ENCODE peak calls at places on chromosomes 1 and 21, in six cellular contexts. Y, B, X, S, H and U are unnamed samples.

GRCh38 chr1:204424621-204425020 is 13.0 kb upstream of the PPP1R15B start:
- DNase-seq in Y (no peak), B (no peak), X (no peak), S (no peak), H (no peak), U (no peak)

GRCh38 chr1:240927815-240928214 is 315.9 kb upstream of the GREM2 start:
- DNase-seq in Y (peak), B (no peak), X (no peak), S (no peak), H (no peak), U (no peak)

GRCh38 chr1:34412597-34413392 is 236.1 kb downstream of the C1orf94 start:
- DNase-seq in Y (no peak), B (peak), X (no peak), S (no peak), H (no peak), U (no peak)

GRCh38 chr1:182301467-182302198 is 90.0 kb downstream of the GLUL start:
- DNase-seq in Y (no peak), B (peak), X (no peak), S (no peak), H (peak), U (peak)

GRCh38 chr21:34599534-34600101 is 15.3 kb downstream of the RCAN1 start:
- DNase-seq in Y (no peak), B (no peak), X (no peak), S (no peak), H (no peak), U (no peak)

GRCh38 chr1:198232407-198232806 is 75.6 kb downstream of the NEK7 start:
- DNase-seq in Y (no peak), B (no peak), X (no peak), S (no peak), H (no peak), U (no peak)

GRCh38 chr1:43302721-43303476 is 2.1 kb downstream of the TIE1 start:
- DNase-seq in Y (no peak), B (no peak), X (no peak), S (no peak), H (no peak), U (no peak)

GRCh38 chr1:207497951-207498350 is 2.0 kb downstream of the CR1 start:
- DNase-seq in Y (no peak), B (no peak), X (no peak), S (no peak), H (no peak), U (no peak)

GRCh38 chr1:62529227-62529626 is 68.1 kb upstream of the ANGPTL3 start:
- DNase-seq in Y (no peak), B (no peak), X (no peak), S (no peak), H (no peak), U (no peak)

GRCh38 chr1:167623951-167624350 is 6.1 kb upstream of the RCSD1 start:
- DNase-seq in Y (no peak), B (no peak), X (no peak), S (no peak), H (no peak), U (no peak)

GRCh38 chr1:6365047-6365446 is 28.5 kb downstream of the ACOT7 start:
- DNase-seq in Y (no peak), B (no peak), X (peak), S (no peak), H (no peak), U (no peak)

GRCh38 chr1:150976879-150977694 is 2.5 kb upstream of the CERS2 start:
- DNase-seq in Y (peak), B (peak), X (peak), S (no peak), H (peak), U (no peak)

GRCh38 chr21:40846057-40846456 is 901 bp downstream of the DSCAM start:
- DNase-seq in Y (no peak), B (no peak), X (no peak), S (no peak), H (no peak), U (no peak)

GRCh38 chr1:172674831-172675613 is 16.1 kb downstream of the FASLG start:
- DNase-seq in Y (no peak), B (no peak), X (no peak), S (no peak), H (no peak), U (no peak)

GRCh38 chr21:34844924-34845238 is 176.1 kb downstream of the CLIC6 start:
- DNase-seq in Y (no peak), B (no peak), X (no peak), S (no peak), H (no peak), U (no peak)

GRCh38 chr1:96713649-96714048 is 7.9 kb upstream of the PTBP2 start:
- DNase-seq in Y (no peak), B (no peak), X (no peak), S (no peak), H (no peak), U (no peak)

GRCh38 chr1:203167026-203167912 is 8.4 kb downstream of the MYBPH start:
- DNase-seq in Y (no peak), B (no peak), X (no peak), S (no peak), H (no peak), U (no peak)

GRCh38 chr1:244231193-244231571 is 180.1 kb downstream of the ZBTB18 start:
- DNase-seq in Y (no peak), B (no peak), X (peak), S (no peak), H (no peak), U (no peak)

GRCh38 chr1:6133146-6133895 is 46.8 kb downstream of the CHD5 start:
- DNase-seq in Y (no peak), B (no peak), X (no peak), S (no peak), H (no peak), U (no peak)

GRCh38 chr1:92797961-92798360 is 13.1 kb upstream of the EVI5 start:
- DNase-seq in Y (no peak), B (no peak), X (no peak), S (no peak), H (no peak), U (no peak)

GRCh38 chr21:28207776-28208175 is 784.9 kb downstream of the LTN1 start:
- DNase-seq in Y (no peak), B (no peak), X (no peak), S (peak), H (no peak), U (no peak)

GRCh38 chr1:97053275-97053674 is 331.7 kb downstream of the PTBP2 start:
- DNase-seq in Y (no peak), B (no peak), X (no peak), S (no peak), H (no peak), U (no peak)

GRCh38 chr1:234940841-234941240 is 187.8 kb downstream of the TOMM20 start:
- DNase-seq in Y (no peak), B (no peak), X (no peak), S (no peak), H (no peak), U (no peak)

GRCh38 chr1:14794136-14794768 is 195.8 kb downstream of the KAZN start:
- DNase-seq in Y (no peak), B (no peak), X (no peak), S (no peak), H (no peak), U (peak)

GRCh38 chr21:25171438-25171837 is 435.8 kb downstream of the MRPL39 start:
- DNase-seq in Y (no peak), B (no peak), X (no peak), S (no peak), H (no peak), U (no peak)

GRCh38 chr1:30379684-30380624 is 343.4 kb downstream of the MATN1 start:
- DNase-seq in Y (peak), B (peak), X (peak), S (peak), H (peak), U (peak)

GRCh38 chr1:111481387-111482221 is 7.8 kb downstream of the C1orf162 start:
- DNase-seq in Y (peak), B (peak), X (peak), S (peak), H (peak), U (peak)

GRCh38 chr1:18901952-18902522 is 318 bp downstream of the ALDH4A1 start:
- DNase-seq in Y (no peak), B (no peak), X (no peak), S (no peak), H (no peak), U (no peak)

GRCh38 chr1:211951856-211952255 is 83.5 kb downstream of the INTS7 start:
- DNase-seq in Y (peak), B (no peak), X (peak), S (no peak), H (no peak), U (no peak)

GRCh38 chr1:201756411-201756810 is 72.5 kb upstream of the IPO9 start:
- DNase-seq in Y (no peak), B (no peak), X (no peak), S (no peak), H (no peak), U (no peak)

GRCh38 chr1:195951313-195951712 is 656.9 kb downstream of the KCNT2 start:
- DNase-seq in Y (peak), B (no peak), X (no peak), S (no peak), H (no peak), U (no peak)

GRCh38 chr1:221608835-221609320 is 133.0 kb downstream of the DUSP10 start:
- DNase-seq in Y (no peak), B (no peak), X (no peak), S (no peak), H (no peak), U (no peak)

GRCh38 chr1:108831225-108831624 is 25.7 kb downstream of the AKNAD1 start:
- DNase-seq in Y (peak), B (no peak), X (no peak), S (no peak), H (no peak), U (no peak)

GRCh38 chr21:23968722-23969647 is 1638.3 kb downstream of the MRPL39 start:
- DNase-seq in Y (peak), B (peak), X (peak), S (peak), H (no peak), U (peak)

GRCh38 chr1:54385727-54386022 is 20.5 kb downstream of the SSBP3 start:
- DNase-seq in Y (no peak), B (no peak), X (no peak), S (no peak), H (no peak), U (no peak)
- H3K27ac ChIP-seq in Y (no peak), B (no peak), X (no peak), S (no peak), H (peak), U (no peak)

GRCh38 chr21:39788383-39788782 is 43.4 kb downstream of the IGSF5 start:
- DNase-seq in Y (peak), B (peak), X (peak), S (peak), H (peak), U (peak)
- H3K27ac ChIP-seq in Y (no peak), B (no peak), X (no peak), S (no peak), H (no peak), U (no peak)

GRCh38 chr1:54354899-54355298 is 51.3 kb downstream of the SSBP3 start:
- DNase-seq in Y (no peak), B (peak), X (no peak), S (no peak), H (no peak), U (no peak)

GRCh38 chr1:54356680-54357147 is 49.5 kb downstream of the SSBP3 start:
- DNase-seq in Y (no peak), B (no peak), X (no peak), S (no peak), H (no peak), U (no peak)

GRCh38 chr1:54353959-54354358 is 52.2 kb downstream of the SSBP3 start:
- DNase-seq in Y (no peak), B (peak), X (no peak), S (peak), H (no peak), U (no peak)

GRCh38 chr1:54357967-54358366 is 48.2 kb downstream of the SSBP3 start:
- DNase-seq in Y (no peak), B (no peak), X (no peak), S (no peak), H (no peak), U (no peak)

GRCh38 chr1:54355931-54356679 is 50.1 kb downstream of the SSBP3 start:
- DNase-seq in Y (no peak), B (peak), X (no peak), S (peak), H (no peak), U (peak)
- H3K27ac ChIP-seq in Y (no peak), B (peak), X (no peak), S (no peak), H (no peak), U (peak)

GRCh38 chr21:37153193-37153934 is 80.3 kb downstream of the TTC3 start:
- DNase-seq in Y (no peak), B (no peak), X (no peak), S (no peak), H (no peak), U (no peak)
- H3K27ac ChIP-seq in Y (no peak), B (peak), X (no peak), S (peak), H (no peak), U (peak)

DNA sequence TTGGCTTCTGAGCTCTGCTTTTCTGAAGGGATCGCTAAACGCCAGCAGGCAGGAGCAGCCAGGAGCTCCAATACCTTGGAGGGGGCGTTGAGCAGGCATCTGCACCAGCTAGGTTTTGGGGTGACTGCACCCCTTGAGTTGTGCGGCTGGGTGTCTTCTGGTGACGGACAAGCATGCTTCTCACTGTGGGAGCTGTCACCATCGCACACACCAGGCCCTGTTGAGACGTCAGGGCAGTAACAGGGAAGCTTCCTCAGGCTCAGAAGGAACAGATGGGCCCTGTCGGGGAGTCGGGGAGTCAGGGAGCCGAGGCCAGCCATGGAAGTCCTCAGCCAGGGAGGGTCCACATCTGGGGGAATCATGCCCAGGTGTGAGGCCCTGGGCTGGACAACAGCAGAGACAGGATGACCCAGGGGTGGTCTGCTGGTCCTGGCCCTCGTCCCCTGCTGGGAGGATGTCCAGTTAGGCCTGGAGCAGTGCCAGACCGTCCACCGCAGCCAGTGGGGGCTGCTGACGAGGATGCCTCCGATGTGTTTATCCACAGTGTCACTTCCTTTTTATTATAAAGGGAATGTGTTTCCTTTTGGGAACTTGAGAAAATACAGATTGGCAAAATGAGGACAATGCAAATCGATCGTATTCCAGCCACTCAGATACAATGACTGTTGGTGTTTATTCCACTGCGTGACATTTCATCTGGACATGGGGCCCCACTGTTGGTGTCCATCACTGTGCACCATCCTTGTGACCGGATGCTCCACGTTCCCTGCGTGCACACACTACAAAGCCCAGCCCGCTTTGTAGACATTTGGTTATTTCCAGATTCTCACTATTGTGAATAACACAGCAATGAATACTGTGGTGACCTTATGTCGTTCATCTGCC is 57.6 kb upstream of the ADARB1 start:
- DNase-seq in Y (no peak), B (no peak), X (no peak), S (no peak), H (peak), U (peak)
- H3K27ac ChIP-seq in Y (no peak), B (no peak), X (no peak), S (no peak), H (no peak), U (peak)